ENCODE peak calls at places on chromosome 16, in ten cellular contexts. Z is heart right ventricle, J is Caco-2, D is right lobe of liver, A is SJCRH30, P is neural progenitor cell, K is stomach, R is fibroblast of lung, X is upper lobe of right lung, Q is cardiac muscle cell. W is an unnamed sample.

GRCh38 chr16:85033153-85033552 is 5.6 kb downstream of the KIAA0513 start:
- DNase-seq in Z (no peak), J (no peak), D (no peak), A (no peak), P (no peak), K (no peak), R (no peak), X (no peak), Q (no peak), W (no peak)

GRCh38 chr16:8581923-8582580 is 8.3 kb downstream of the TMEM114 start:
- DNase-seq in Z (no peak), J (no peak), D (no peak), A (peak; percentile 71), P (no peak), K (no peak), R (no peak), X (peak; percentile 82), Q (no peak), W (peak; percentile 76)

GRCh38 chr16:17149904-17150483 is 320.8 kb downstream of the XYLT1 start:
- DNase-seq in Z (no peak), J (no peak), D (no peak), A (peak; percentile 30), P (peak; percentile 77), K (no peak), R (no peak), X (no peak), Q (no peak), W (no peak)

GRCh38 chr16:53892155-53892554 is 188.2 kb downstream of the FTO start:
- DNase-seq in Z (no peak), J (peak; percentile 69), D (peak; percentile 51), A (peak; percentile 85), P (peak; percentile 68), K (peak; percentile 53), R (peak; percentile 81), X (no peak), Q (peak; percentile 90), W (no peak)

GRCh38 chr16:23673971-23674614 is 4.6 kb upstream of the PLK1 start:
- DNase-seq in Z (no peak), J (no peak), D (no peak), A (no peak), P (peak; percentile 81), K (no peak), R (peak; percentile 38), X (no peak), Q (no peak), W (no peak)

GRCh38 chr16:57471852-57472664 is 9.6 kb downstream of the POLR2C start:
- DNase-seq in Z (no peak), J (no peak), D (peak; percentile 89), A (no peak), P (no peak), K (no peak), R (peak; percentile 4), X (no peak), Q (no peak), W (no peak)

GRCh38 chr16:3580271-3580670 is 3.1 kb upstream of the NLRC3 start:
- DNase-seq in Z (no peak), J (no peak), D (no peak), A (no peak), P (no peak), K (no peak), R (peak; percentile 6), X (no peak), Q (no peak), W (no peak)

GRCh38 chr16:55297910-55298175 is 26.2 kb upstream of the IRX6 start:
- DNase-seq in Z (no peak), J (no peak), D (no peak), A (no peak), P (no peak), K (no peak), R (no peak), X (no peak), Q (no peak), W (no peak)

GRCh38 chr16:55323637-55324490 is at the start of gene IRX6:
- DNase-seq in Z (peak; percentile 68), J (no peak), D (no peak), A (peak; percentile 92), P (peak; percentile 84), K (no peak), R (no peak), X (peak; percentile 91), Q (peak; percentile 5), W (peak; percentile 77)

GRCh38 chr16:84841787-84842300 is 22.1 kb downstream of the CRISPLD2 start:
- DNase-seq in Z (no peak), J (peak; percentile 87), D (no peak), A (no peak), P (peak; percentile 41), K (peak; percentile 85), R (no peak), X (peak; percentile 89), Q (no peak), W (peak; percentile 83)

GRCh38 chr16:71628810-71629209 is 2.8 kb downstream of the MARVELD3 start:
- DNase-seq in Z (no peak), J (no peak), D (no peak), A (peak; percentile 43), P (no peak), K (no peak), R (peak; percentile 16), X (no peak), Q (peak; percentile 85), W (no peak)

DNA sequence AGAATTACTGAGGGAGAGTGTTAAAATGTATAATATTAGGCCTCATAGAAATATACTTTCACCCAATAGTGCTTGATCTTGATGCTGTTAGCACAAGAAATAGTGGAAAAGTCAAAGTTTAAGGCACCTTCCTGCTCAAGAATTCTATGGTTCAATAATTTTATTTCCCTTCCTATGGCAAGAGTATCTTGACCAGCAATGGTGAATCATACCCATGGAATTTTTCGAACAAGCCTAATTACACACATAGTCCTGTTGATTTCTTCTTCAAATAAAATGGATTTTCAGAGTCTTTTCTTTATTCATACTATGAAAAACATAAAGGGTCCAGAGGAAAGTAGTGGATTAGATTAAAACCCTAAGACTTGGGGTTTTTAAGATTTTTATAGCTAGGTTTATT is 810.6 kb downstream of the CDH11 start:
- DNase-seq in Z (no peak), J (no peak), D (no peak), A (no peak), P (no peak), K (no peak), R (peak; percentile 17), X (no peak), Q (no peak), W (no peak)
- H3K4me1 ChIP-seq in Z (no peaks in the 10 kb centered on the region), J (no peaks in the 10 kb centered on the region), D (no peaks in the 10 kb centered on the region), A (no peaks in the 10 kb centered on the region), P (no peaks in the 10 kb centered on the region), K (no peaks in the 10 kb centered on the region), R (no peaks in the 10 kb centered on the region), X (no peaks in the 10 kb centered on the region), Q (no peaks in the 10 kb centered on the region), W (no peaks in the 10 kb centered on the region)

GRCh38 chr16:48558269-48558915 is 51.6 kb downstream of the N4BP1 start:
- DNase-seq in Z (no peak), J (no peak), D (no peak), A (no peak), P (no peak), K (no peak), R (peak; percentile 55), X (no peak), Q (peak; percentile 82), W (no peak)

GRCh38 chr16:48559462-48560211 is 50.3 kb downstream of the N4BP1 start:
- DNase-seq in Z (no peak), J (no peak), D (no peak), A (no peak), P (no peak), K (no peak), R (no peak), X (no peak), Q (no peak), W (no peak)

GRCh38 chr16:48562475-48562874 is 47.5 kb downstream of the N4BP1 start:
- DNase-seq in Z (no peak), J (no peak), D (no peak), A (no peak), P (no peak), K (no peak), R (no peak), X (no peak), Q (no peak), W (no peak)

GRCh38 chr16:48561960-48562393 is 48.0 kb downstream of the N4BP1 start:
- DNase-seq in Z (no peak), J (no peak), D (peak; percentile 68), A (no peak), P (no peak), K (no peak), R (peak; percentile 24), X (no peak), Q (peak; percentile 31), W (no peak)

GRCh38 chr16:48560692-48561091 is 49.3 kb downstream of the N4BP1 start:
- DNase-seq in Z (no peak), J (no peak), D (peak; percentile 78), A (no peak), P (no peak), K (no peak), R (no peak), X (no peak), Q (no peak), W (no peak)
- H3K4me1 ChIP-seq in Z (peaks cover 51% of the 10 kb centered on the region), J (peaks cover 7% of the 10 kb centered on the region), D (no peaks in the 10 kb centered on the region), A (peaks cover 3% of the 10 kb centered on the region), P (peaks cover under 1% of the 10 kb centered on the region), K (peaks cover 78% of the 10 kb centered on the region), R (peaks cover 20% of the 10 kb centered on the region), X (peaks cover 69% of the 10 kb centered on the region), Q (peaks cover 28% of the 10 kb centered on the region), W (peaks cover 72% of the 10 kb centered on the region)

GRCh38 chr16:50463581-50464324 is 84.4 kb upstream of the NKD1 start:
- DNase-seq in Z (no peak), J (peak; percentile 85), D (peak; percentile 57), A (no peak), P (no peak), K (peak; percentile 48), R (no peak), X (peak; percentile 30), Q (no peak), W (no peak)
- H3K4me1 ChIP-seq in Z (peaks cover 9% of the 10 kb centered on the region), J (peaks cover 69% of the 10 kb centered on the region), D (no peaks in the 10 kb centered on the region), A (no peaks in the 10 kb centered on the region), P (peaks cover 37% of the 10 kb centered on the region), K (peaks cover 25% of the 10 kb centered on the region), R (no peaks in the 10 kb centered on the region), X (peaks cover 5% of the 10 kb centered on the region), Q (peaks cover 5% of the 10 kb centered on the region), W (peaks cover 11% of the 10 kb centered on the region)

GRCh38 chr16:77876776-77877175 is 88.4 kb downstream of the VAT1L start:
- DNase-seq in Z (no peak), J (no peak), D (no peak), A (no peak), P (no peak), K (no peak), R (no peak), X (no peak), Q (no peak), W (no peak)

GRCh38 chr16:77882359-77882758 is 94.0 kb downstream of the VAT1L start:
- DNase-seq in Z (no peak), J (no peak), D (no peak), A (no peak), P (no peak), K (no peak), R (no peak), X (no peak), Q (no peak), W (no peak)

GRCh38 chr16:77877712-77878111 is 89.3 kb downstream of the VAT1L start:
- DNase-seq in Z (no peak), J (no peak), D (no peak), A (no peak), P (no peak), K (no peak), R (peak; percentile 84), X (no peak), Q (peak; percentile 65), W (no peak)

GRCh38 chr16:77885596-77886295 is 97.4 kb downstream of the VAT1L start:
- DNase-seq in Z (no peak), J (no peak), D (no peak), A (no peak), P (no peak), K (no peak), R (peak; percentile 60), X (no peak), Q (no peak), W (no peak)

GRCh38 chr16:77881355-77882003 is 93.1 kb downstream of the VAT1L start:
- DNase-seq in Z (no peak), J (no peak), D (no peak), A (no peak), P (no peak), K (no peak), R (no peak), X (no peak), Q (no peak), W (no peak)
- H3K4me1 ChIP-seq in Z (peaks cover 10% of the 10 kb centered on the region), J (no peaks in the 10 kb centered on the region), D (no peaks in the 10 kb centered on the region), A (no peaks in the 10 kb centered on the region), P (no peaks in the 10 kb centered on the region), K (no peaks in the 10 kb centered on the region), R (no peaks in the 10 kb centered on the region), X (no peaks in the 10 kb centered on the region), Q (no peaks in the 10 kb centered on the region), W (no peaks in the 10 kb centered on the region)

W was measured in lower lobe of right lung.